ENCODE peak calls at places on chromosomes 13 and 19, in seven cellular contexts. E is body of pancreas, C is Calu3, X is ovary, L is natural killer cell, K is mesothelial cell of epicardium, R is endodermal cell. Q is an unnamed sample.

GRCh38 chr19:4456843-4457653 is 546 bp downstream of the UBXN6 start:
- DNase-seq in E (no peak), C (peak), X (no peak), L (no peak), K (peak), R (peak), Q (no peak)

GRCh38 chr19:40253611-40254092 is 27.2 kb upstream of the CCNP start:
- DNase-seq in E (no peak), C (no peak), X (no peak), L (no peak), K (no peak), R (no peak), Q (no peak)

GRCh38 chr19:17118957-17119356 is 43.4 kb downstream of the MYO9B start:
- DNase-seq in E (no peak), C (no peak), X (no peak), L (no peak), K (no peak), R (no peak), Q (no peak)

GRCh38 chr13:88066847-88067246 is 395.7 kb downstream of the SLITRK5 start:
- DNase-seq in E (no peak), C (no peak), X (no peak), L (no peak), K (no peak), R (no peak), Q (no peak)

GRCh38 chr19:55596304-55596703 is 3.0 kb downstream of the FIZ1 start:
- DNase-seq in E (no peak), C (no peak), X (no peak), L (no peak), K (no peak), R (no peak), Q (no peak)

GRCh38 chr19:17108453-17108784 is 32.8 kb downstream of the MYO9B start:
- DNase-seq in E (no peak), C (no peak), X (no peak), L (no peak), K (no peak), R (no peak), Q (no peak)

GRCh38 chr13:88339271-88339741 is 668.1 kb downstream of the SLITRK5 start:
- DNase-seq in E (no peak), C (no peak), X (no peak), L (no peak), K (no peak), R (no peak), Q (no peak)

GRCh38 chr13:111179908-111180756 is 65.0 kb downstream of the ARHGEF7 start:
- DNase-seq in E (no peak), C (no peak), X (no peak), L (no peak), K (no peak), R (no peak), Q (no peak)

GRCh38 chr19:38699027-38699346 is 45.3 kb downstream of the CAPN12 start:
- DNase-seq in E (no peak), C (no peak), X (no peak), L (no peak), K (no peak), R (no peak), Q (no peak)

GRCh38 chr13:102847272-102848234 is 1.7 kb downstream of the ERCC5 start:
- DNase-seq in E (no peak), C (no peak), X (no peak), L (no peak), K (no peak), R (no peak), Q (no peak)

GRCh38 chr19:4454952-4455738 is 2.4 kb downstream of the UBXN6 start:
- DNase-seq in E (no peak), C (no peak), X (peak), L (no peak), K (no peak), R (no peak), Q (no peak)

GRCh38 chr13:45834411-45834994 is 17.1 kb downstream of the SIAH3 start:
- DNase-seq in E (no peak), C (no peak), X (no peak), L (no peak), K (no peak), R (no peak), Q (no peak)
- TF ChIP-seq CTCF in E (no peak), C (no peak), X (no peak), L (no peak), K (no peak), R (no peak), Q (no peak)

DNA sequence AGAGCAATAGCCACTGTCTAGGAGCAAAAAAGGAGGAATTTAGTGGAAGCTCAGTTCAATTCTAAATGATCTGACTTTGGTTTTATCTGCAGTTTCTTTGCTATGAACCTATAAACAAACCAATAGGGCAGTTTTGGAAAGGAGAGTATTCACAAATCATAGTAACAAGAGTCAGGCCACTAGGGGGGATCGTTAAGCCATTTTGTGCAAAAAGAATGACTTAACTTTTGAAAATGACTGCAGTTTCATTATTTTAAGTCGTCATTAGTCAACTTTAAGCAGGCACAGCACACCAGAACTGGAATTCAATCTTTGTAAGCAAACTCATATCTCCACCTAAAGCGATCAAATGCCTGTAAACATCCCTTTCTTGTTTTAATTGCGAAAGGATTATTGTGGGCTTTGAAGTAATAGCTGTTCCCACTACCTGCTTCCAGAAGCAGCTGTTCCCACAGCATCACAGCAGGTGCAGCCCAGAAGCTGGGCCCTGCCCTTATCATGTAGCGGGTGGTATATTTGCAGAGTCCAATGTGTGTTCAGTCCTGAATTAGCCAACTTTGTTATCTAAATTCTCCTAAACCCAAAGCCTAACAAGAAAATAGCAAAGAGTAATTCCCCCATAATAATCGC is 51.5 kb downstream of the SOX21 start:
- DNase-seq in E (no peak), C (no peak), X (no peak), L (no peak), K (no peak), R (no peak), Q (no peak)
- TF ChIP-seq CTCF in E (no peak), C (no peak), X (no peak), L (no peak), K (no peak), R (peak), Q (peak)

GRCh38 chr13:92530364-92530763 is 696.2 kb upstream of the GPC6 start:
- DNase-seq in E (no peak), C (no peak), X (no peak), L (no peak), K (no peak), R (no peak), Q (no peak)
- TF ChIP-seq CTCF in E (peak), C (no peak), X (no peak), L (no peak), K (no peak), R (peak), Q (no peak)

DNA sequence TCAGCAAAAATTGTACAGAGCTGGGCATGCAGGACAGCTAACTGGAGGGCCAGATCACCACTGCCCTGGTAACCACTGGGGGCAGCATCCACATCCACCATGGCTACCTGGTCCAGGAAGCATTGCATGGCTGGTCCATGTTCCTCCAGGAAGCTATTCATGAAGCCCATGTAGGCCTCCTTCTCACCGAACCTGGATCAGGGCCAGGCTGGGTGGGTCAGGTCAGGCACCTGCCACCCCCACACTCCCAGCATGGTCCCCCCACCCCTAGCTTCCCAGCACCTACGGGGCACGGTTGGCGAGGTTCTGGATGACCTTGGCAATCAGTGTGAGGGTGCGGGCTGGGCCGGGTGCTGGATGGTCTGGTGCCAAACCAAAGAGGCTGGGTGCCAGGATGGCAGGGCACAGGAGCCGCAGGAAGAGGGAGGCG is 4.6 kb upstream of the WIZ start:
- DNase-seq in E (peak), C (peak), X (no peak), L (no peak), K (no peak), R (no peak), Q (no peak)
- TF ChIP-seq CTCF in E (no peak), C (no peak), X (no peak), L (no peak), K (no peak), R (peak), Q (peak)

GRCh38 chr13:44972956-44973581 is 16.2 kb downstream of the NUFIP1 start:
- DNase-seq in E (no peak), C (no peak), X (no peak), L (no peak), K (no peak), R (no peak), Q (no peak)
- TF ChIP-seq CTCF in E (peak), C (no peak), X (peak), L (peak), K (peak), R (peak), Q (peak)

GRCh38 chr19:49216076-49216475 is 58.5 kb downstream of the TRPM4 start:
- DNase-seq in E (no peak), C (no peak), X (no peak), L (no peak), K (no peak), R (no peak), Q (peak)

GRCh38 chr19:49210901-49211451 is 53.4 kb downstream of the TRPM4 start:
- DNase-seq in E (no peak), C (no peak), X (no peak), L (no peak), K (no peak), R (no peak), Q (no peak)

GRCh38 chr19:49214701-49215100 is 57.1 kb downstream of the TRPM4 start:
- DNase-seq in E (no peak), C (no peak), X (no peak), L (no peak), K (no peak), R (no peak), Q (no peak)

GRCh38 chr19:49212302-49212701 is 54.7 kb downstream of the TRPM4 start:
- DNase-seq in E (no peak), C (no peak), X (no peak), L (no peak), K (no peak), R (no peak), Q (no peak)

DNA sequence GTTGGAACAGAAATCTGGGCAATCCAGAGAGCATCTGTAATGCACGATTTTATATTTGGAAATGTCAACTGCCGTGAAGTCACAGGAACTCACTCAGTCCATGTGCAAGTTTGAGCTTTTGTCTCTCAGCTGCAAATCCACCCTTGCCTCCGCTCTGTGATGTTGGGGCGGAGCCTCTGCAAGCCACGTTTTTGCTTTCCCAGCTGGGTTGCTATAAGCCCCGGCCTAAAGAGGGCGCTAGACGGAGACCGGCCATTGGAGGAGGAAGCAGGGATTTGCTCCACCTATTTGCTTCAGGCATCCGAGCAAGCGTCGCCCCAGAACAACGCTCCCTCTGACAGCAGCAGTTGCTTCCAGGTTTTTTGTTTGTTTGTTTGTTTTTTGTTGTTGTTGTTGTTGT is 56.2 kb downstream of the TRPM4 start:
- DNase-seq in E (no peak), C (peak), X (no peak), L (no peak), K (no peak), R (peak), Q (no peak)
- TF ChIP-seq CTCF in E (no peak), C (no peak), X (no peak), L (no peak), K (peak), R (peak), Q (peak)

GRCh38 chr19:18647371-18647767 is 10.5 kb downstream of the KLHL26 start:
- DNase-seq in E (no peak), C (no peak), X (no peak), L (no peak), K (no peak), R (no peak), Q (no peak)

GRCh38 chr19:18646535-18647370 is 9.9 kb downstream of the KLHL26 start:
- DNase-seq in E (no peak), C (no peak), X (no peak), L (no peak), K (no peak), R (no peak), Q (no peak)

GRCh38 chr19:18647807-18648206 is 11.0 kb downstream of the KLHL26 start:
- DNase-seq in E (no peak), C (no peak), X (no peak), L (no peak), K (no peak), R (no peak), Q (no peak)

GRCh38 chr19:18645035-18645511 is 8.2 kb downstream of the KLHL26 start:
- DNase-seq in E (no peak), C (no peak), X (no peak), L (no peak), K (no peak), R (no peak), Q (no peak)

GRCh38 chr19:18644144-18645034 is 7.6 kb downstream of the KLHL26 start:
- DNase-seq in E (no peak), C (no peak), X (no peak), L (no peak), K (no peak), R (no peak), Q (no peak)
- TF ChIP-seq CTCF in E (no peak), C (no peak), X (no peak), L (no peak), K (no peak), R (peak), Q (no peak)

Q was measured in retinal pigment epithelial cell.